ENCODE peak calls at places on chromosomes 16 and 17, in four cellular contexts. J is HCT116; U is T-helper 2 cell; A is activated CD4-positive, alpha-beta T cell treated with anti-CD3 and anti-CD28 coated beads, Interleukin-2, amount 10 ng/mL, durations not matched to agents 24 days and 14 days. I is an unnamed sample.

GRCh38 chr17:41284043-41284442 is 8.5 kb downstream of the KRTAP9-7 start:
- DNase-seq in A (peak), U (no peak), J (no peak), I (no peak)

GRCh38 chr17:56786989-56787482 is 46.7 kb downstream of the C17orf67 start:
- DNase-seq in U (no peak), A (peak), J (peak), I (peak)

GRCh38 chr17:63988741-63989621 is 9.2 kb upstream of the PRR29 start:
- DNase-seq in U (no peak), J (no peak), A (no peak), I (no peak)

GRCh38 chr16:85916141-85916890 is 17.4 kb downstream of the IRF8 start:
- DNase-seq in A (no peak), J (no peak), U (no peak), I (no peak)

GRCh38 chr16:3101018-3101840 is 2.1 kb upstream of the ZSCAN10 start:
- DNase-seq in U (peak), A (peak), J (no peak), I (peak)

GRCh38 chr17:71632328-71632727 is 488.5 kb upstream of the SOX9 start:
- DNase-seq in A (no peak), J (peak), U (no peak), I (no peak)

GRCh38 chr17:65564793-65565192 is 3.3 kb upstream of the AXIN2 start:
- DNase-seq in J (no peak), U (no peak), A (no peak), I (no peak)

GRCh38 chr17:58083491-58084316 is 485 bp downstream of the DYNLL2 start:
- DNase-seq in A (peak), U (peak), J (no peak), I (peak)

GRCh38 chr17:57313276-57313835 is 57.0 kb downstream of the MSI2 start:
- DNase-seq in U (no peak), A (no peak), J (no peak), I (no peak)

GRCh38 chr17:32116937-32117336 is 25.4 kb upstream of the RHOT1 start:
- DNase-seq in A (no peak), U (no peak), J (no peak), I (no peak)

GRCh38 chr16:57590654-57591085 is 37.8 kb upstream of the ADGRG1 start:
- DNase-seq in J (peak), A (no peak), U (no peak), I (peak)